ENCODE peak calls at places on chromosomes 11 and 22, in eight cellular contexts. D, K, B, H, L, I, N and O are unnamed samples.

GRCh38 chr11:111559791-111560190 is 19.3 kb downstream of the LAYN start:
- DNase-seq in D (no peak), K (no peak), B (no peak), H (no peak), L (no peak), I (no peak), N (no peak), O (no peak)

GRCh38 chr11:123405123-123405592 is 24.9 kb upstream of the GRAMD1B start:
- DNase-seq in D (no peak), K (no peak), B (no peak), H (peak; percentile 96), L (no peak), I (no peak), N (no peak), O (no peak)

GRCh38 chr11:109071712-109072524 is 350.1 kb upstream of the C11orf87 start:
- DNase-seq in D (no peak), K (no peak), B (no peak), H (no peak), L (no peak), I (no peak), N (peak; percentile 6), O (peak; percentile 65)

GRCh38 chr11:19253149-19253540 is 12.4 kb upstream of the E2F8 start:
- DNase-seq in D (no peak), K (no peak), B (no peak), H (no peak), L (no peak), I (no peak), N (no peak), O (no peak)

GRCh38 chr11:28107331-28107725 is 628 bp downstream of the KIF18A start:
- DNase-seq in D (no peak), K (no peak), B (peak; percentile 23), H (peak; percentile 38), L (peak; percentile 45), I (no peak), N (no peak), O (no peak)

GRCh38 chr22:19495562-19496323 is 16.0 kb downstream of the CDC45 start:
- DNase-seq in D (no peak), K (no peak), B (peak; percentile 23), H (no peak), L (peak; percentile 37), I (no peak), N (no peak), O (no peak)

GRCh38 chr11:112185883-112186282 is 10.6 kb downstream of the BCO2 start:
- DNase-seq in D (no peak), K (no peak), B (no peak), H (no peak), L (no peak), I (no peak), N (no peak), O (no peak)

GRCh38 chr11:121330614-121331435 is 38.3 kb downstream of the SC5D start:
- DNase-seq in D (no peak), K (no peak), B (no peak), H (peak; percentile 88), L (no peak), I (no peak), N (no peak), O (no peak)

GRCh38 chr22:24424001-24424900 is 3.1 kb upstream of the ADORA2A start:
- DNase-seq in D (peak; percentile 49), K (peak; percentile 28), B (peak; percentile 43), H (no peak), L (peak; percentile 29), I (peak; percentile 42), N (no peak), O (no peak)

GRCh38 chr22:45212992-45213751 is 27.5 kb downstream of the KIAA0930 start:
- DNase-seq in D (no peak), K (no peak), B (no peak), H (peak; percentile 18), L (peak; percentile 77), I (no peak), N (no peak), O (no peak)

GRCh38 chr11:12185914-12186313 is 75.5 kb downstream of the MICAL2 start:
- DNase-seq in D (no peak), K (no peak), B (no peak), H (peak; percentile 88), L (no peak), I (no peak), N (no peak), O (no peak)

GRCh38 chr11:8291421-8292350 is 28.0 kb upstream of the LMO1 start:
- DNase-seq in D (no peak), K (no peak), B (no peak), H (no peak), L (no peak), I (no peak), N (no peak), O (no peak)

GRCh38 chr11:46127150-46127638 is 5.9 kb upstream of the PHF21A start:
- DNase-seq in D (no peak), K (peak; percentile 24), B (peak; percentile 79), H (no peak), L (peak; percentile 88), I (no peak), N (no peak), O (peak; percentile 79)

GRCh38 chr22:30930228-30930627 is 38.3 kb downstream of the MORC2 start:
- DNase-seq in D (no peak), K (no peak), B (no peak), H (no peak), L (no peak), I (no peak), N (no peak), O (no peak)

GRCh38 chr11:74449369-74449931 is 17.9 kb downstream of the KCNE3 start:
- DNase-seq in D (no peak), K (peak; percentile 6), B (peak; percentile 65), H (peak; percentile 89), L (peak; percentile 87), I (no peak), N (peak; percentile 55), O (peak; percentile 54)

GRCh38 chr11:1931326-1931725 is 11.8 kb downstream of the TNNT3 start:
- DNase-seq in D (no peak), K (no peak), B (no peak), H (no peak), L (no peak), I (no peak), N (no peak), O (no peak)

GRCh38 chr22:45863981-45864751 is 112.8 kb downstream of the WNT7B start:
- DNase-seq in D (peak; percentile 72), K (peak; percentile 33), B (peak; percentile 73), H (peak; percentile 60), L (peak; percentile 65), I (peak; percentile 66), N (peak; percentile 11), O (peak; percentile 40)

GRCh38 chr22:49713003-49713402 is 114.7 kb downstream of the BRD1 start:
- DNase-seq in D (no peak), K (no peak), B (no peak), H (no peak), L (no peak), I (no peak), N (no peak), O (no peak)

GRCh38 chr11:1299621-1300020 is 9.8 kb downstream of the TOLLIP start:
- DNase-seq in D (no peak), K (no peak), B (no peak), H (no peak), L (no peak), I (no peak), N (no peak), O (no peak)